ENCODE peak calls at places on chromosomes 5 and 9, in eight cellular contexts. K is psoas muscle; R is vagina; Z is esophagus squamous epithelium; H is PC-3; U is body of pancreas; O is CD8-positive, alpha-beta memory T cell; D is HCT116. E is an unnamed sample.

GRCh38 chr9:124340219-124341069 is 74.8 kb downstream of the PSMB7 start:
- DNase-seq in R (no peak), Z (no peak), O (no peak), H (no peak), U (no peak), D (no peak), K (no peak), E (no peak)

GRCh38 chr5:120621339-120621738 is 157.2 kb downstream of the PRR16 start:
- DNase-seq in Z (no peak), K (no peak), O (no peak), U (no peak), D (no peak), R (no peak), H (no peak), E (no peak)

GRCh38 chr9:135085830-135086546 is 1.5 kb upstream of the OLFM1 start:
- DNase-seq in R (no peak), O (no peak), D (peak; percentile 54), H (peak; percentile 71), Z (no peak), U (peak; percentile 89), K (peak; percentile 76), E (no peak)

GRCh38 chr5:131382407-131383395 is 118.8 kb downstream of the CDC42SE2 start:
- DNase-seq in Z (no peak), U (peak; percentile 11), R (no peak), K (no peak), H (peak; percentile 61), O (peak; percentile 79), D (peak; percentile 50), E (peak; percentile 36)

GRCh38 chr5:62708481-62709325 is 130.1 kb downstream of the LRRC70 start:
- DNase-seq in O (no peak), D (no peak), K (no peak), R (no peak), Z (no peak), H (no peak), U (no peak), E (no peak)

GRCh38 chr5:152932631-152933030 is 527.6 kb upstream of the NMUR2 start:
- DNase-seq in R (no peak), H (no peak), Z (no peak), D (no peak), O (no peak), K (no peak), U (no peak), E (no peak)

GRCh38 chr5:180090769-180091546 is 19.4 kb upstream of the RNF130 start:
- DNase-seq in R (no peak), K (no peak), U (peak; percentile 64), O (no peak), H (peak; percentile 54), D (peak; percentile 64), Z (no peak), E (no peak)

GRCh38 chr9:106203832-106204516 is 509.6 kb downstream of the TMEM38B start:
- DNase-seq in Z (no peak), D (no peak), H (peak; percentile 56), O (no peak), R (no peak), K (no peak), U (no peak), E (no peak)

GRCh38 chr9:101977614-101978210 is 239.3 kb upstream of the GRIN3A start:
- DNase-seq in D (peak; percentile 10), K (no peak), R (no peak), O (no peak), Z (no peak), H (peak; percentile 23), U (no peak), E (no peak)

GRCh38 chr5:110056580-110057114 is 366.9 kb downstream of the MAN2A1 start:
- DNase-seq in K (no peak), H (no peak), D (no peak), R (no peak), U (no peak), Z (no peak), O (no peak), E (no peak)

GRCh38 chr9:109064963-109065701 is 51.8 kb upstream of the CTNNAL1 start:
- DNase-seq in O (no peak), Z (no peak), H (peak; percentile 83), R (no peak), K (no peak), D (peak; percentile 6), U (no peak), E (peak; percentile 45)

GRCh38 chr5:78280261-78280660 is 14.2 kb downstream of the AP3B1 start:
- DNase-seq in O (no peak), K (no peak), Z (no peak), H (no peak), U (no peak), D (no peak), R (no peak), E (no peak)

GRCh38 chr5:126961702-126962101 is 68.7 kb downstream of the MARCHF3 start:
- DNase-seq in K (no peak), H (peak; percentile 64), R (no peak), O (no peak), D (no peak), U (no peak), Z (no peak), E (peak; percentile 68)

GRCh38 chr9:97299809-97300414 is 7.5 kb upstream of the CCDC180 start:
- DNase-seq in K (no peak), U (no peak), H (no peak), Z (no peak), R (no peak), D (no peak), O (no peak), E (no peak)

DNA sequence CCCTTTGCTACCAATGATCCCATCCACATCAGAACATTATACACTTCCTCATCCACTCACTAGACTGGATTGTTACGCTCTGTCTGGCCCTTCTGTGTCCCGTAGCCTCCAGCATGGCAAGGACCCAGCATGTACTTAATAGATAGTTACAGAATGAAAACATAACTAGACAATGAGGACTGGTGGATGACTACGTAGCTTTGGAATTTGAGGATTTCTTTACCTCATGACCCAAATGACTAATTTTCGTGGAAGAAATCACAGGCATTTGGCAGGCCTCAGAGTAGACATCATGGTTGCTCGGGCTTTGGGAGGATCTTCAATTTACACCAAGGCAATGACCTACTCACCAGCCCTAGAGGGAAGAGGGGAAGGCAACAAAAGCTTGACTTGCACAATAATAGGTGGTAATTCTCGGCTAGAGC is 299.8 kb downstream of the TLE1 start:
- DNase-seq in D (peak; percentile 22), R (no peak), O (no peak), Z (no peak), U (peak; percentile 31), K (peak; percentile 49), H (peak; percentile 95), E (peak; percentile 85)
- H3K27ac ChIP-seq in D (no peak overlapping the region), R (no peak overlapping the region), O (no peak overlapping the region), Z (no peak overlapping the region), U (no peak overlapping the region), K (no peak overlapping the region), H (peak overlapping the region; percentile 72), E (peak overlapping the region; percentile 70)

DNA sequence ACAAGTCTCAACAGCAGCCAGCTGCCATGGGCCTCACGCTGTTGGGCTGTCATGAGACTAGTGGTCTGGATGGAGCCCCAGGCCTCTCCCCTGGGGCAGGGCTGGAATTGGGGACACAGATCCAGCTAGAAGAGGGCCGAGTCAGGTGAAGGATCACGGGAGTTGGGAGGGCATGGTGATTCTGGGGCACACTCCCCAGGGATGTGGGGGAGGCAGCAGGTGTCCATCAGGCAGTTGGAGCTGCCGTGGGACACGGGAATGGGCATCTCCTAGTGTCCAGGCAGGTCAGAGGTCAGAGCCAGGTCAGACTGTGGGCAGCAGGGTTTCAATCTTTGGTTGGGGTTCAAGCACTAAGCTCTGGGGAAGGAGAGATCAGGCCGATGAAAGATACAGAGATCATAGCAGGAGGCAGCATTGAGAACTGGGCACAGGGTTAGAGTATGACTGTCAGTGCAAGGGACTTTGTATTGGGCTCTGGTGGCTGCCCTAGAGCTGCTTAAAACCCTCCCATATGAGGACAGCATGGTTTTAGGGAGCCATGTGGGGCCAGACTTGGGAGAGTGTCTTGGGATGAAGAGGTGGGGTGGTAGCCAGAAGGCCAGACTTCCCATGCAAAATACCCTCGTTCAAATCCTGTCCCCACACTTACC is 59.2 kb downstream of the ARHGEF37 start:
- DNase-seq in R (no peak), O (no peak), H (no peak), U (no peak), K (no peak), Z (no peak), D (no peak), E (no peak)
- H3K27ac ChIP-seq in R (peak overlapping the region; percentile 46), O (no peak overlapping the region), H (no peak overlapping the region), U (peak overlapping the region; percentile 4), K (peak overlapping the region; percentile 67), Z (peak overlapping the region; percentile 39), D (no peak overlapping the region), E (no peak overlapping the region)

GRCh38 chr5:142677212-142677611 is 8.7 kb downstream of the FGF1 start:
- DNase-seq in U (no peak), D (no peak), K (no peak), R (no peak), O (no peak), H (peak; percentile 63), Z (no peak), E (no peak)

GRCh38 chr5:142671801-142672200 is 14.1 kb downstream of the FGF1 start:
- DNase-seq in O (no peak), D (no peak), H (peak; percentile 60), Z (no peak), K (no peak), U (no peak), R (no peak), E (no peak)

GRCh38 chr5:142674438-142675210 is 11.3 kb downstream of the FGF1 start:
- DNase-seq in O (no peak), R (no peak), H (peak; percentile 80), Z (no peak), D (no peak), U (no peak), K (no peak), E (no peak)

GRCh38 chr5:142678615-142679014 is 7.3 kb downstream of the FGF1 start:
- DNase-seq in R (no peak), U (no peak), O (no peak), D (no peak), Z (no peak), H (no peak), K (no peak), E (no peak)

DNA sequence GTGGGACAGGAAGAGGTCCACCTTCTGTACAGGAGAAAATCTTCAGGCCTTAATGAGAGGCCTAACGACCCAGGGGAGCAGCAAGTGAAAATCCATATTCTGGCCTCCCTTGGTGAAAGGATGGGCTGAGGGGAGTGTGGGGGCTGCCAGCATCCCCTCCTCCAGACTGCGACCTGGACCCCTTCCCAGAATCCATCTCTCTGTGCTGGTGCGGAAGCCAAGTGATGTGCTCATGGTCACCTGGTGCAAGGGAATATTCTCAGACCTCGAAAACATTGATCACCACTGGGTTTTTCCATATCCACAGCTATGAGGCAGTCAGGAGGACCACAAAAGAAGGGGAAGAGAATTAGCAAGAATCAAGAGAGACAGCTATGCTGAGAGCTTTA is 10.7 kb downstream of the FGF1 start:
- DNase-seq in K (no peak), H (no peak), D (no peak), Z (no peak), R (no peak), O (no peak), U (no peak), E (no peak)
- H3K27ac ChIP-seq in K (peak overlapping the region; percentile 27), H (peak overlapping the region; percentile 82), D (no peak overlapping the region), Z (no peak overlapping the region), R (no peak overlapping the region), O (no peak overlapping the region), U (no peak overlapping the region), E (no peak overlapping the region)

DNA sequence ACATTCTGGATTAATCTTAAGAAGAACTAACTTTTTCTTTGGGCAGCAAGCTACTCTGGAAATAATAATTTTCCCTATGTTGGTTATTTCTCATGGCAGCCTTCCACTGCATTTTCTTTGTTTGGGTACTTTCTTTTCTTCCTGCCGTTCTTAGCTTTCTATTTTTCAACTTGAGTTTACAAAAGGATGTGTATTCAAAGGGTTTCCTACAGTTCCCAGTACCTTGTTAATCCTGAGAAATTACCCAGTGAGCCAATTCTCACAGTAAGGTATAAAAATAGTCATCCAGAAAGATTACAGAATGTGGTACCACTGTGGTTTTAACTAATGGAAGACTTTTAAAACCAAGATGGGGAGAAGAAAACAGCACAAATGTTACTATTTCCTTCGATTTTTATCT is 20.2 kb downstream of the GPR21 start:
- DNase-seq in U (no peak), R (no peak), Z (no peak), H (no peak), K (no peak), D (no peak), O (no peak), E (no peak)
- H3K27ac ChIP-seq in U (no peak overlapping the region), R (no peak overlapping the region), Z (peak overlapping the region; percentile 57), H (no peak overlapping the region), K (no peak overlapping the region), D (no peak overlapping the region), O (no peak overlapping the region), E (no peak overlapping the region)